ENCODE peak calls at places on chromosomes 2 and 18, in four cellular contexts. Y, H, G and Q are unnamed samples.

GRCh38 chr2:189379287-189379630 is 62.0 kb upstream of the WDR75 start:
- DNase-seq in G (no peak), H (peak; percentile 52), Y (no peak), Q (peak; percentile 9)

GRCh38 chr2:233404227-233404626 is 49.9 kb downstream of the DGKD start:
- DNase-seq in Y (no peak), H (peak; percentile 65), G (peak; percentile 55), Q (no peak)

GRCh38 chr2:56540901-56541300 is 357.1 kb downstream of the CCDC85A start:
- DNase-seq in G (no peak), Y (no peak), H (no peak), Q (no peak)

GRCh38 chr2:46771309-46771708 is 144.3 kb downstream of the MCFD2 start:
- DNase-seq in Y (no peak), H (no peak), G (no peak), Q (no peak)

GRCh38 chr2:75268112-75268511 is 68.8 kb upstream of the TACR1 start:
- DNase-seq in G (no peak), Y (no peak), H (no peak), Q (no peak)

GRCh38 chr2:36507408-36507812 is 90.6 kb downstream of the FEZ2 start:
- DNase-seq in Y (peak; percentile 66), G (no peak), H (peak; percentile 81), Q (no peak)

GRCh38 chr2:100964222-100964621 is 37.9 kb upstream of the RPL31 start:
- DNase-seq in G (no peak), H (no peak), Y (no peak), Q (no peak)

GRCh38 chr2:147945660-147946059 is 74.9 kb downstream of the ORC4 start:
- DNase-seq in Y (no peak), G (no peak), H (peak; percentile 58), Q (no peak)

GRCh38 chr18:26480897-26481795 is 67.2 kb downstream of the KCTD1 start:
- DNase-seq in G (no peak), H (peak; percentile 96), Y (no peak), Q (no peak)

GRCh38 chr2:102099536-102100293 is 42.8 kb upstream of the IL1R1 start:
- DNase-seq in Y (no peak), G (no peak), H (peak; percentile 79), Q (no peak)

GRCh38 chr2:240788482-240788881 is 31.5 kb downstream of the KIF1A start:
- DNase-seq in H (no peak), Y (no peak), G (no peak), Q (no peak)

GRCh38 chr2:11724151-11724550 is 22.3 kb upstream of the LPIN1 start:
- DNase-seq in Y (no peak), H (no peak), G (no peak), Q (no peak)

GRCh38 chr2:128531856-128532255 is 213.2 kb upstream of the HS6ST1 start:
- DNase-seq in G (no peak), Y (no peak), H (no peak), Q (no peak)

GRCh38 chr2:28408764-28409599 is 16.3 kb downstream of the FOSL2 start:
- DNase-seq in H (peak; percentile 66), G (peak; percentile 37), Y (no peak), Q (no peak)